ENCODE peak calls at places on chromosomes 6 and 20, in five cellular contexts. O is lung, T is esophagus muscularis mucosa, S is hepatocyte, C is endodermal cell. K is an unnamed sample.

GRCh38 chr6:52500268-52501129 is 76.4 kb downstream of the TRAM2 start:
- DNase-seq in O (no peak), T (no peak), S (no peak), C (no peak), K (no peak)

GRCh38 chr6:148867851-148868250 is 121.0 kb downstream of the UST start:
- DNase-seq in O (no peak), T (no peak), S (no peak), C (no peak), K (no peak)

GRCh38 chr20:62997626-62998025 is 9.1 kb downstream of the BHLHE23 start:
- DNase-seq in O (no peak), T (no peak), S (no peak), C (no peak), K (no peak)

GRCh38 chr20:23009636-23010035 is 25.5 kb upstream of the SSTR4 start:
- DNase-seq in O (no peak), T (no peak), S (no peak), C (no peak), K (no peak)

GRCh38 chr6:46674410-46674809 is 13.3 kb upstream of the TDRD6 start:
- DNase-seq in O (no peak), T (no peak), S (no peak), C (no peak), K (no peak)

GRCh38 chr20:24206995-24207394 is 218.4 kb upstream of the GGTLC1 start:
- DNase-seq in O (no peak), T (no peak), S (peak; percentile 62), C (no peak), K (no peak)

GRCh38 chr6:152416652-152417051 is 220.5 kb downstream of the SYNE1 start:
- DNase-seq in O (no peak), T (no peak), S (no peak), C (no peak), K (no peak)

GRCh38 chr20:62155428-62156253 is 12.1 kb downstream of the SS18L1 start:
- DNase-seq in O (no peak), T (no peak), S (no peak), C (peak; percentile 77), K (peak; percentile 51)

GRCh38 chr6:43334466-43335095 is 26.0 kb upstream of the CRIP3 start:
- DNase-seq in O (no peak), T (no peak), S (peak; percentile 67), C (peak; percentile 52), K (peak; percentile 55)

GRCh38 chr20:19304886-19305415 is 92.5 kb downstream of the SLC24A3 start:
- DNase-seq in O (no peak), T (no peak), S (no peak), C (peak; percentile 23), K (no peak)

GRCh38 chr20:43776691-43777090 is 49.9 kb upstream of the GTSF1L start:
- DNase-seq in O (no peak), T (no peak), S (no peak), C (peak; percentile 10), K (peak; percentile 26)

GRCh38 chr20:33545763-33546162 is 55.9 kb downstream of the CBFA2T2 start:
- DNase-seq in O (no peak), T (no peak), S (no peak), C (no peak), K (no peak)

GRCh38 chr20:536426-537012 is 7.1 kb downstream of the CSNK2A1 start:
- DNase-seq in O (no peak), T (no peak), S (no peak), C (no peak), K (no peak)

GRCh38 chr6:47235964-47236760 is 73.5 kb downstream of the TNFRSF21 start:
- DNase-seq in O (no peak), T (no peak), S (peak; percentile 31), C (no peak), K (no peak)

GRCh38 chr6:105896052-105896820 is 189.9 kb upstream of the PRDM1 start:
- DNase-seq in O (no peak), T (peak; percentile 37), S (peak; percentile 19), C (no peak), K (peak; percentile 78)

GRCh38 chr20:23199356-23199755 is 113.2 kb upstream of the CD93 start:
- DNase-seq in O (no peak), T (no peak), S (no peak), C (no peak), K (no peak)

GRCh38 chr6:127376685-127377084 is 33.3 kb upstream of the ECHDC1 start:
- DNase-seq in O (no peak), T (no peak), S (no peak), C (no peak), K (no peak)

GRCh38 chr6:142386657-142387056 is 84.8 kb downstream of the ADGRG6 start:
- DNase-seq in O (no peak), T (no peak), S (no peak), C (no peak), K (no peak)

GRCh38 chr6:88970301-88970700 is 6.9 kb upstream of the RNGTT start:
- DNase-seq in O (no peak), T (no peak), S (no peak), C (no peak), K (no peak)

GRCh38 chr6:105705608-105706007 is 302.7 kb upstream of the PREP start:
- DNase-seq in O (no peak), T (no peak), S (no peak), C (no peak), K (no peak)

GRCh38 chr6:14984454-14984853 is 261.4 kb upstream of the JARID2 start:
- DNase-seq in O (peak; percentile 45), T (no peak), S (peak; percentile 76), C (no peak), K (peak; percentile 19)

GRCh38 chr6:119368917-119369316 is 19.4 kb upstream of the MAN1A1 start:
- DNase-seq in O (no peak), T (no peak), S (no peak), C (no peak), K (no peak)

GRCh38 chr6:105005446-105005845 is 48.5 kb downstream of the LIN28B start:
- DNase-seq in O (no peak), T (no peak), S (no peak), C (no peak), K (no peak)

GRCh38 chr6:20031342-20031741 is 180.9 kb downstream of the MBOAT1 start:
- DNase-seq in O (no peak), T (no peak), S (no peak), C (no peak), K (no peak)

GRCh38 chr20:41167481-41168253 is 30.3 kb downstream of the PLCG1 start:
- DNase-seq in O (no peak), T (no peak), S (no peak), C (no peak), K (peak; percentile 38)

GRCh38 chr6:122778961-122779671 is 400 bp upstream of the FABP7 start:
- DNase-seq in O (no peak), T (no peak), S (no peak), C (peak; percentile 91), K (no peak)

GRCh38 chr6:89688328-89688727 is 49.8 kb upstream of the LYRM2 start:
- DNase-seq in O (no peak), T (peak; percentile 81), S (no peak), C (no peak), K (no peak)

DNA sequence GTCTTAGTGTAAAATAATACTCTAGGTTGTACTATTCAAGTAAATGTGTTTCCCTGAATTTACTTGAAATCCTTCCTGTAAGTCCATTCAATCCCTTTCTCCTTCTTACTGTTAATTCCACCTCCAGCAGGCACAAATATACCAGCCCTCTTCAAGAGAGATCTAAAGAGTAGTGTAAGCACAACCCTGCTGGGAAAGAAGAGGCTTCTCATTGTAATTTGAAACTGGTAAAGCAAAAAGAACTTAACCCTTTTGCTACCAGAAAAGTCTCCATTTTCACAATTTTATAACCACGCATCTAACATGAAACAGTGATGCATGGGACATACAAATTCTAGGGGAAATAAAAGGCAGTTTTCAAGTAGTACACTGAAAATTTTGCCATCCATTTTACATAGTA is at the start of gene BMP5:
- DNase-seq in O (no peak), T (no peak), S (peak; percentile 44), C (no peak), K (no peak)
- H3K4me3 ChIP-seq in O (no peak within 1 kb of the TSS), T (peak within 1 kb of the TSS; percentile 17), S (peak within 1 kb of the TSS; percentile 50), C (peak within 1 kb of the TSS; percentile 74), K (no peak within 1 kb of the TSS)

GRCh38 chr6:111591370-111591900 is 14.2 kb downstream of the TRAF3IP2 start:
- DNase-seq in O (peak; percentile 90), T (peak; percentile 98), S (peak; percentile 90), C (no peak), K (no peak)
- H3K4me1 ChIP-seq in O (peaks cover 21% of the 10 kb centered on the region), T (peaks cover 77% of the 10 kb centered on the region), S (peaks cover 43% of the 10 kb centered on the region), C (peaks cover 6% of the 10 kb centered on the region), K (peaks cover 44% of the 10 kb centered on the region)

DNA sequence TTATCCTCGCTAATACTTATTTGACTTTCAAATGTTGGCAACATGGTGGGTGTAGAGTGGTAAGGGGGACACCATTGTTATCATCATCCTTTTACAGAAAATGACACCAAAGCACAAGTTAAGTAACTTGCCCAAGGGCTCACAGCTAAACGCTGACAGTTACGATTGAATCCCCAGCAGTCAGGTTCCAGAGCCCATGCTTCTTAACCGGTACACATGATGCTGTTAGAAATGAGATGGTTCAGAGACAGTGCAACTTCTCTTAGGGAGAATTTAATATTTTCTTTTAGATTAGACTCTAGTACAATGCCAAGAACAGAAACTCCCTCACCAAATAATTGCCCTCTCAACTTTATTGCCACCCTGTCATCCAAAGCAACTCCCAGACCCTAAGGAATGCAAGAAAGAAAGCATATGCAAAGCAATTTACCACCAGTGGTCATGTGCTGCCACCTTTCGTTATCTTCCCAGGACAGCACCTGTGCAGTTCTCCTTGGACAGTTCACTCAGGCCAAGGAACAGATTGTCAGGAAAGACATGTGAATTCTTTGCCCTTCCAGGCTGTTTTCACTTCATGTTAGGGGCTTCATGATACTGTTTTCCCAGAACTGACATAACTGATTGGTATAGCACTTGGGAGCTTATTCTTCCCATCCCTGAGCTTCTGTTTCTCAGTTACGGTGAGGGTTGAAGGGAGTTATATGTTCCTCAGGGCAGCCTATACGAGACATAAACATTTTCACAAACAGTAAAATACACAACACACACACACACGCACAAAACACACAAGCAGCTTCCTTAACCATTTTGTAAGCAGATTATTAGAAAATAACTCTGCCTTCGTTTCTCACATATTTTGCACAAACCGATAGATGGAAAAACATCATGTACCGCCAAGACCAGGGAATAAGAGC is 5.1 kb downstream of the HLA-DMA start:
- DNase-seq in O (no peak), T (no peak), S (peak; percentile 76), C (peak; percentile 84), K (peak; percentile 62)
- TF ChIP-seq CTCF in O (peak; percentile 36), T (no peak), S (peak; percentile 66), C (peak; percentile 79), K (peak; percentile 78)

GRCh38 chr6:26318459-26319404 is 46.3 kb upstream of the BTN3A2 start:
- DNase-seq in O (no peak), T (no peak), S (no peak), C (peak; percentile 76), K (no peak)

GRCh38 chr6:26319405-26320128 is 45.4 kb upstream of the BTN3A2 start:
- DNase-seq in O (no peak), T (no peak), S (no peak), C (peak; percentile 79), K (no peak)

GRCh38 chr6:26322645-26323482 is 42.1 kb upstream of the BTN3A2 start:
- DNase-seq in O (peak; percentile 53), T (no peak), S (peak; percentile 86), C (peak; percentile 86), K (peak; percentile 87)

GRCh38 chr6:26323525-26324294 is 41.3 kb upstream of the BTN3A2 start:
- DNase-seq in O (no peak), T (no peak), S (no peak), C (no peak), K (no peak)

DNA sequence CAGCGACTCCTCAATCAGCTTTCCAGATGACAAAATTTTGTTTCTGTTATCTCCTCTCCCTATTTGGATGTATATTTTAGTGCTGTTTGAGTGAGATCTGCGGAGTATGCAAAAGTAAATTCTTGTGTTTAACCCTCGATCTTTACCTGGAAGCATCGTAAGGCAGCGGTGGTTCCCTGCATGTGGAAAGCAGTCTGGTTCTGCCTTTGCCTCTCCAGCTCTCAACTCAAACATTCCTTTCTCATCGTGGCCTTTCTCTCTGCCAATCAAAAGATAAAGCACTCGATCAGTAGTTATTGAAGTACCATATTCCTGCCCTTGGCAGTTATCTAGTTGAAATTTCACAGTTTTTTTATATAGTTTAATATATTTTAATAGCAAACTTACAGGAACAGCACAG is 44.0 kb upstream of the BTN3A2 start:
- DNase-seq in O (no peak), T (no peak), S (no peak), C (no peak), K (no peak)
- H3K4me3 ChIP-seq in O (no peak overlapping the region), T (no peak overlapping the region), S (no peak overlapping the region), C (no peak overlapping the region), K (peak overlapping the region; percentile 15)